ENCODE peak calls at places on chromosome X, in eight cellular contexts. One of them, this sample, is unnamed.

GRCh38 chrX:103734125-103734760 is 23.5 kb downstream of the TMEM31 start:
- DNase-seq in psoas muscle: no peak
- DNase-seq in suprapubic skin: no peak
- DNase-seq in fibroblast of pulmonary artery: peak
- DNase-seq in adipocyte: peak
- DNase-seq in fibroblast of villous mesenchyme: peak
- DNase-seq in GM12878: no peak
- DNase-seq in CD8-positive, alpha-beta T cell: no peak
- DNase-seq in this sample: no peak

GRCh38 chrX:150546711-150547153 is 21.7 kb upstream of the MTM1 start:
- DNase-seq in adipocyte: no peak
- DNase-seq in CD8-positive, alpha-beta T cell: peak
- DNase-seq in suprapubic skin: no peak
- DNase-seq in fibroblast of villous mesenchyme: no peak
- DNase-seq in fibroblast of pulmonary artery: peak
- DNase-seq in psoas muscle: no peak
- DNase-seq in GM12878: no peak
- DNase-seq in this sample: no peak

GRCh38 chrX:150084474-150085229 is 146.4 kb upstream of the EOLA2 start:
- DNase-seq in psoas muscle: no peak
- DNase-seq in CD8-positive, alpha-beta T cell: no peak
- DNase-seq in suprapubic skin: no peak
- DNase-seq in fibroblast of pulmonary artery: peak
- DNase-seq in adipocyte: peak
- DNase-seq in fibroblast of villous mesenchyme: no peak
- DNase-seq in GM12878: no peak
- DNase-seq in this sample: no peak

GRCh38 chrX:152821145-152821765 is 9.3 kb downstream of the CETN2 start:
- DNase-seq in psoas muscle: no peak
- DNase-seq in fibroblast of pulmonary artery: peak
- DNase-seq in CD8-positive, alpha-beta T cell: no peak
- DNase-seq in GM12878: no peak
- DNase-seq in fibroblast of villous mesenchyme: peak
- DNase-seq in suprapubic skin: no peak
- DNase-seq in adipocyte: peak
- DNase-seq in this sample: no peak

GRCh38 chrX:125132274-125132673 is 187.4 kb upstream of the TEX13C start:
- DNase-seq in CD8-positive, alpha-beta T cell: no peak
- DNase-seq in suprapubic skin: no peak
- DNase-seq in fibroblast of pulmonary artery: no peak
- DNase-seq in GM12878: no peak
- DNase-seq in psoas muscle: no peak
- DNase-seq in fibroblast of villous mesenchyme: no peak
- DNase-seq in adipocyte: no peak
- DNase-seq in this sample: no peak

GRCh38 chrX:36684053-36684452 is 324.1 kb upstream of the FAM47C start:
- DNase-seq in CD8-positive, alpha-beta T cell: no peak
- DNase-seq in psoas muscle: no peak
- DNase-seq in fibroblast of pulmonary artery: no peak
- DNase-seq in suprapubic skin: no peak
- DNase-seq in GM12878: no peak
- DNase-seq in fibroblast of villous mesenchyme: no peak
- DNase-seq in adipocyte: no peak
- DNase-seq in this sample: no peak

GRCh38 chrX:135973025-135973547 is 702 bp downstream of the MMGT1 start:
- DNase-seq in GM12878: no peak
- DNase-seq in adipocyte: peak
- DNase-seq in fibroblast of villous mesenchyme: peak
- DNase-seq in CD8-positive, alpha-beta T cell: no peak
- DNase-seq in psoas muscle: no peak
- DNase-seq in fibroblast of pulmonary artery: peak
- DNase-seq in suprapubic skin: no peak
- DNase-seq in this sample: no peak

GRCh38 chrX:48816014-48816810 is 10.1 kb upstream of the ERAS start:
- DNase-seq in adipocyte: no peak
- DNase-seq in GM12878: no peak
- DNase-seq in CD8-positive, alpha-beta T cell: no peak
- DNase-seq in fibroblast of pulmonary artery: no peak
- DNase-seq in psoas muscle: no peak
- DNase-seq in fibroblast of villous mesenchyme: no peak
- DNase-seq in suprapubic skin: no peak
- DNase-seq in this sample: no peak

GRCh38 chrX:55796496-55796895 is 78.9 kb downstream of the RRAGB start:
- DNase-seq in GM12878: no peak
- DNase-seq in psoas muscle: no peak
- DNase-seq in adipocyte: no peak
- DNase-seq in fibroblast of pulmonary artery: no peak
- DNase-seq in CD8-positive, alpha-beta T cell: no peak
- DNase-seq in fibroblast of villous mesenchyme: no peak
- DNase-seq in suprapubic skin: no peak
- DNase-seq in this sample: no peak

GRCh38 chrX:107674480-107675364 is 46.4 kb downstream of the PRPS1 start:
- DNase-seq in fibroblast of villous mesenchyme: peak
- DNase-seq in CD8-positive, alpha-beta T cell: no peak
- DNase-seq in GM12878: no peak
- DNase-seq in psoas muscle: peak
- DNase-seq in adipocyte: peak
- DNase-seq in fibroblast of pulmonary artery: peak
- DNase-seq in suprapubic skin: peak
- DNase-seq in this sample: peak

GRCh38 chrX:115452256-115452655 is 108.7 kb upstream of the PLS3 start:
- DNase-seq in fibroblast of villous mesenchyme: peak
- DNase-seq in adipocyte: peak
- DNase-seq in suprapubic skin: no peak
- DNase-seq in psoas muscle: no peak
- DNase-seq in fibroblast of pulmonary artery: peak
- DNase-seq in CD8-positive, alpha-beta T cell: no peak
- DNase-seq in GM12878: no peak
- DNase-seq in this sample: no peak

GRCh38 chrX:112967341-112967740 is 126.7 kb upstream of the AMOT start:
- DNase-seq in fibroblast of pulmonary artery: peak
- DNase-seq in suprapubic skin: no peak
- DNase-seq in GM12878: no peak
- DNase-seq in psoas muscle: no peak
- DNase-seq in CD8-positive, alpha-beta T cell: no peak
- DNase-seq in adipocyte: peak
- DNase-seq in fibroblast of villous mesenchyme: no peak
- DNase-seq in this sample: no peak

GRCh38 chrX:50003927-50004326 is 81.5 kb downstream of the CLCN5 start:
- DNase-seq in CD8-positive, alpha-beta T cell: no peak
- DNase-seq in adipocyte: no peak
- DNase-seq in fibroblast of villous mesenchyme: no peak
- DNase-seq in fibroblast of pulmonary artery: no peak
- DNase-seq in suprapubic skin: no peak
- DNase-seq in GM12878: no peak
- DNase-seq in psoas muscle: no peak
- DNase-seq in this sample: no peak

GRCh38 chrX:37787353-37787869 is 7.6 kb downstream of the CYBB start:
- DNase-seq in CD8-positive, alpha-beta T cell: no peak
- DNase-seq in fibroblast of pulmonary artery: no peak
- DNase-seq in fibroblast of villous mesenchyme: no peak
- DNase-seq in GM12878: no peak
- DNase-seq in psoas muscle: no peak
- DNase-seq in suprapubic skin: no peak
- DNase-seq in adipocyte: no peak
- DNase-seq in this sample: peak

DNA sequence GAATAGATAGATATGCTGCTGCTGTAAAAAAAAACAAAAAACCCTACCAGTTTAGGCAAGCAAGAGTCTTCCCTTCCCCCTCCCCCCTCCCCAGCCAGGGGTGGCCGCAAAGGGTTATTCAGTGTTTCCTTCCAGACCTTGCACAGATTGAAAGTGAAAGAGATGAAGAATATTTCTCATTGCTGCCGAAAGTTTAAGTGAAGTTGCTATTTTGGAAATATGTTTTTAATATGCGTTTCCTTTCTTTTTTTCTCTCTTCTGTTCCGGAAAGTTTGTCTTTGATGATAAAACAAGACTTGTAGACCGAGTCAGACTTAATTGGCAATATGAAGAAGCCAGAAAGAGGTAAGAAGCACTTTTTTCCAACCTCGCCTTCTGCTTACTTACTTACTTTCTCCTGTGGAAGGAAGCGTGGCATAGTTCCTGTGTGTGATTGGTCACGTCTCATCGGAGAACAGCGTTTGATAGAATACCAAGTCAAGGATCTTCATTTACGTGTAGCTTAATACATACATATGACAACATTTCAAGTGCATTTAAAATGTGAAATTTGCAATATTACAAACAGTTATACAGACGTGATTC is 58.4 kb upstream of the CLCN4 start:
- DNase-seq in fibroblast of villous mesenchyme: peak
- DNase-seq in suprapubic skin: no peak
- DNase-seq in adipocyte: no peak
- DNase-seq in psoas muscle: no peak
- DNase-seq in fibroblast of pulmonary artery: no peak
- DNase-seq in GM12878: peak
- DNase-seq in CD8-positive, alpha-beta T cell: no peak
- DNase-seq in this sample: no peak
- H3K4me3 ChIP-seq in fibroblast of villous mesenchyme: no peak
- H3K4me3 ChIP-seq in suprapubic skin: peak
- H3K4me3 ChIP-seq in adipocyte: peak
- H3K4me3 ChIP-seq in psoas muscle: peak
- H3K4me3 ChIP-seq in fibroblast of pulmonary artery: no peak
- H3K4me3 ChIP-seq in GM12878: peak
- H3K4me3 ChIP-seq in CD8-positive, alpha-beta T cell: peak
- H3K4me3 ChIP-seq in this sample: no peak

GRCh38 chrX:74422029-74422352 is 698 bp downstream of the SLC16A2 start:
- DNase-seq in CD8-positive, alpha-beta T cell: no peak
- DNase-seq in fibroblast of villous mesenchyme: no peak
- DNase-seq in adipocyte: peak
- DNase-seq in fibroblast of pulmonary artery: no peak
- DNase-seq in suprapubic skin: no peak
- DNase-seq in GM12878: no peak
- DNase-seq in psoas muscle: no peak
- DNase-seq in this sample: no peak
- H3K4me3 ChIP-seq in CD8-positive, alpha-beta T cell: no peak
- H3K4me3 ChIP-seq in fibroblast of villous mesenchyme: peak
- H3K4me3 ChIP-seq in adipocyte: peak
- H3K4me3 ChIP-seq in fibroblast of pulmonary artery: peak
- H3K4me3 ChIP-seq in suprapubic skin: peak
- H3K4me3 ChIP-seq in GM12878: no peak
- H3K4me3 ChIP-seq in psoas muscle: peak
- H3K4me3 ChIP-seq in this sample: no peak

GRCh38 chrX:41108684-41109205 is 23.5 kb downstream of the USP9X start:
- DNase-seq in psoas muscle: no peak
- DNase-seq in GM12878: no peak
- DNase-seq in fibroblast of pulmonary artery: no peak
- DNase-seq in fibroblast of villous mesenchyme: no peak
- DNase-seq in CD8-positive, alpha-beta T cell: no peak
- DNase-seq in adipocyte: no peak
- DNase-seq in suprapubic skin: no peak
- DNase-seq in this sample: no peak
- H3K4me3 ChIP-seq in psoas muscle: no peak
- H3K4me3 ChIP-seq in GM12878: no peak
- H3K4me3 ChIP-seq in fibroblast of pulmonary artery: no peak
- H3K4me3 ChIP-seq in fibroblast of villous mesenchyme: no peak
- H3K4me3 ChIP-seq in CD8-positive, alpha-beta T cell: no peak
- H3K4me3 ChIP-seq in adipocyte: no peak
- H3K4me3 ChIP-seq in suprapubic skin: no peak
- H3K4me3 ChIP-seq in this sample: no peak

GRCh38 chrX:63581906-63582305 is 203.1 kb downstream of the ARHGEF9 start:
- DNase-seq in GM12878: no peak
- DNase-seq in psoas muscle: no peak
- DNase-seq in fibroblast of villous mesenchyme: no peak
- DNase-seq in suprapubic skin: no peak
- DNase-seq in adipocyte: no peak
- DNase-seq in fibroblast of pulmonary artery: no peak
- DNase-seq in CD8-positive, alpha-beta T cell: no peak
- DNase-seq in this sample: no peak
- H3K4me3 ChIP-seq in GM12878: no peak
- H3K4me3 ChIP-seq in psoas muscle: no peak
- H3K4me3 ChIP-seq in fibroblast of villous mesenchyme: no peak
- H3K4me3 ChIP-seq in suprapubic skin: no peak
- H3K4me3 ChIP-seq in adipocyte: no peak
- H3K4me3 ChIP-seq in fibroblast of pulmonary artery: no peak
- H3K4me3 ChIP-seq in CD8-positive, alpha-beta T cell: no peak
- H3K4me3 ChIP-seq in this sample: no peak

This sample was measured in lower leg skin.